ENCODE peak calls at places on chromosomes 3 and 15, in eight cellular contexts. One of them, this sample, is unnamed. For H3K9me3, the result is how much of the 10 kb centered on the place peaks cover.

GRCh38 chr15:31309893-31310606 is 16.6 kb upstream of the KLF13 start:
- DNase-seq in esophagus squamous epithelium: no peak
- DNase-seq in tibial nerve: no peak
- DNase-seq in A549: no peak
- DNase-seq in body of pancreas: no peak
- DNase-seq in GM12878: no peak
- DNase-seq in adrenal gland: no peak
- DNase-seq in stomach: no peak
- DNase-seq in this sample: no peak

GRCh38 chr15:43899928-43900327 is 73.1 kb downstream of the WDR76 start:
- DNase-seq in A549: peak
- DNase-seq in esophagus squamous epithelium: no peak
- DNase-seq in GM12878: no peak
- DNase-seq in tibial nerve: no peak
- DNase-seq in adrenal gland: no peak
- DNase-seq in stomach: no peak
- DNase-seq in body of pancreas: no peak
- DNase-seq in this sample: no peak

GRCh38 chr15:87547470-87548181 is 708.9 kb downstream of the NTRK3 start:
- DNase-seq in adrenal gland: no peak
- DNase-seq in tibial nerve: no peak
- DNase-seq in A549: no peak
- DNase-seq in stomach: no peak
- DNase-seq in body of pancreas: no peak
- DNase-seq in esophagus squamous epithelium: no peak
- DNase-seq in GM12878: no peak
- DNase-seq in this sample: no peak

GRCh38 chr3:131543714-131544113 is 40.9 kb upstream of the MRPL3 start:
- DNase-seq in stomach: peak
- DNase-seq in A549: peak
- DNase-seq in tibial nerve: peak
- DNase-seq in esophagus squamous epithelium: no peak
- DNase-seq in GM12878: no peak
- DNase-seq in body of pancreas: peak
- DNase-seq in adrenal gland: peak
- DNase-seq in this sample: peak

GRCh38 chr15:85099195-85099803 is 117.6 kb downstream of the PDE8A start:
- DNase-seq in stomach: no peak
- DNase-seq in GM12878: no peak
- DNase-seq in body of pancreas: no peak
- DNase-seq in tibial nerve: no peak
- DNase-seq in esophagus squamous epithelium: no peak
- DNase-seq in adrenal gland: no peak
- DNase-seq in A549: no peak
- DNase-seq in this sample: no peak

GRCh38 chr3:8352475-8352874 is 149.1 kb upstream of the LMCD1 start:
- DNase-seq in tibial nerve: no peak
- DNase-seq in A549: no peak
- DNase-seq in GM12878: no peak
- DNase-seq in stomach: no peak
- DNase-seq in adrenal gland: no peak
- DNase-seq in esophagus squamous epithelium: no peak
- DNase-seq in body of pancreas: no peak
- DNase-seq in this sample: no peak

GRCh38 chr3:25018909-25019308 is 409.2 kb upstream of the RARB start:
- DNase-seq in tibial nerve: no peak
- DNase-seq in adrenal gland: no peak
- DNase-seq in GM12878: no peak
- DNase-seq in stomach: no peak
- DNase-seq in A549: no peak
- DNase-seq in body of pancreas: no peak
- DNase-seq in esophagus squamous epithelium: no peak
- DNase-seq in this sample: no peak

GRCh38 chr15:67674983-67675382 is 132.5 kb downstream of the MAP2K5 start:
- DNase-seq in esophagus squamous epithelium: no peak
- DNase-seq in GM12878: no peak
- DNase-seq in A549: no peak
- DNase-seq in adrenal gland: no peak
- DNase-seq in stomach: no peak
- DNase-seq in tibial nerve: no peak
- DNase-seq in body of pancreas: no peak
- DNase-seq in this sample: no peak

GRCh38 chr3:156792945-156793344 is 33.2 kb upstream of the LEKR1 start:
- DNase-seq in esophagus squamous epithelium: no peak
- DNase-seq in stomach: no peak
- DNase-seq in adrenal gland: no peak
- DNase-seq in GM12878: no peak
- DNase-seq in A549: no peak
- DNase-seq in tibial nerve: no peak
- DNase-seq in body of pancreas: no peak
- DNase-seq in this sample: no peak

GRCh38 chr3:12796171-12797123 is at the start of gene CAND2:
- DNase-seq in stomach: peak
- DNase-seq in GM12878: no peak
- DNase-seq in A549: peak
- DNase-seq in tibial nerve: peak
- DNase-seq in esophagus squamous epithelium: no peak
- DNase-seq in body of pancreas: peak
- DNase-seq in adrenal gland: peak
- DNase-seq in this sample: peak

GRCh38 chr15:41940441-41940857 is 31.9 kb downstream of the EHD4 start:
- DNase-seq in esophagus squamous epithelium: no peak
- DNase-seq in A549: peak
- DNase-seq in adrenal gland: no peak
- DNase-seq in body of pancreas: no peak
- DNase-seq in stomach: no peak
- DNase-seq in GM12878: no peak
- DNase-seq in tibial nerve: no peak
- DNase-seq in this sample: no peak

GRCh38 chr3:42194943-42195510 is 71.0 kb downstream of the CCK start:
- DNase-seq in stomach: no peak
- DNase-seq in esophagus squamous epithelium: no peak
- DNase-seq in A549: no peak
- DNase-seq in GM12878: peak
- DNase-seq in tibial nerve: no peak
- DNase-seq in body of pancreas: no peak
- DNase-seq in adrenal gland: no peak
- DNase-seq in this sample: no peak

GRCh38 chr15:51869074-51869425 is 39.6 kb downstream of the TMOD3 start:
- DNase-seq in esophagus squamous epithelium: no peak
- DNase-seq in GM12878: no peak
- DNase-seq in body of pancreas: no peak
- DNase-seq in adrenal gland: peak
- DNase-seq in tibial nerve: no peak
- DNase-seq in A549: peak
- DNase-seq in stomach: no peak
- DNase-seq in this sample: no peak

DNA sequence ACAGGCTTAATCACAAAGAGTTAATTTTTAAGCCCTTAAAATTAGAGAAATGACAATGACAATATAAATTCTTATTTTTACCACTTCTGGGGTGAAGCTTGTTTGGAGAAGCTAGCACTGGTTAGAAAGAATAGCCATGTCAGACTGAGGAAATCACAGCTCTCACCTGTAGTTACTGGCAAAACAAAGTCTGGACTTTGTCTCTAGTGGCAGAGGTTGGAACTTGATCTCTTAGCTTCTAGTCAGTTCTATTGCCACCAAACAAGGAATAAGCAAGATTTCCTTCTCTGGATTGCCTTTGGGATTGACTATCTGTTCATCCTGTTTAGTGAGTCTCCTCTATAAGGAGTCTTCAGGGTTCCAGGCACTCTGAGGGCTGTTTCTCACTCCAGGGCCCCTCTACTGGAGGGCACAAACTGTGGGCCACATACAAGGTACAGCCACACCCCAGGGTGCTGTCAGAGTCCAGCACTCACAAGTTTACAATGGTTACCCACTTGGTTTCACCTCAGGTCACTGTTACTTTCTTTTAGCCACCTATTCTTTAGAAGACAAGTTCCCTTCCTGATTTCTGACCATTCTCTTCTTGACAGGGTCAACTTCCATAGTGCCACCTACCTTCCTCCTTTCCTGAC is 426.6 kb upstream of the THBS1 start:
- DNase-seq in adrenal gland: no peak
- DNase-seq in esophagus squamous epithelium: no peak
- DNase-seq in A549: no peak
- DNase-seq in body of pancreas: no peak
- DNase-seq in GM12878: no peak
- DNase-seq in stomach: no peak
- DNase-seq in tibial nerve: no peak
- DNase-seq in this sample: peak
- TF ChIP-seq CTCF in adrenal gland: no peak
- TF ChIP-seq CTCF in esophagus squamous epithelium: peak
- TF ChIP-seq CTCF in A549: no peak
- TF ChIP-seq CTCF in body of pancreas: peak
- TF ChIP-seq CTCF in GM12878: no peak
- TF ChIP-seq CTCF in stomach: peak
- TF ChIP-seq CTCF in tibial nerve: no peak
- TF ChIP-seq CTCF in this sample: peak

DNA sequence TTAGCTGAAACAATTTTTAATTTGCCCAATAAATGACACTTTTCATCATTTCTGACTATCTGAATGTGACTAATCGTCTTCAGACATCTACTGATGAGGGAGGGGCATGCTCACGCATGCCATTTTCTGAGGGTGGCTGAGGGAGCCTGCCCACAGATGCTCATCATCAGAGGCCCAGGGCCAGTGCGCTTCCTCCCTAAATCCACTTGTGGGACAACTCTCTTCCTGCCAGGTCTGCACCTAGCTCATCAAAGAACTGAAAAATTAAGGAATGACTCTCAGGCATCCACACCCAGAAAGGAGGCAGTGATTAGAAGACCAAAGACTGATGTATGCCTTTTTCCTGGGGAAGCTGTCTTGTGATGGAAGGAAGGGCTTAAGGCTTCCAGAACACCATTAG is 22.8 kb downstream of the RTP3 start:
- DNase-seq in tibial nerve: no peak
- DNase-seq in esophagus squamous epithelium: no peak
- DNase-seq in adrenal gland: no peak
- DNase-seq in body of pancreas: no peak
- DNase-seq in GM12878: no peak
- DNase-seq in stomach: no peak
- DNase-seq in A549: no peak
- DNase-seq in this sample: no peak
- TF ChIP-seq POLR2A in tibial nerve: no peak
- TF ChIP-seq POLR2A in esophagus squamous epithelium: no peak
- TF ChIP-seq POLR2A in adrenal gland: no peak
- TF ChIP-seq POLR2A in body of pancreas: no peak
- TF ChIP-seq POLR2A in GM12878: no peak
- TF ChIP-seq POLR2A in stomach: no peak
- TF ChIP-seq POLR2A in A549: no peak
- TF ChIP-seq POLR2A in this sample: no peak

GRCh38 chr3:170531557-170532335 is 54.1 kb downstream of the SLC7A14 start:
- DNase-seq in stomach: no peak
- DNase-seq in adrenal gland: no peak
- DNase-seq in body of pancreas: no peak
- DNase-seq in tibial nerve: peak
- DNase-seq in A549: no peak
- DNase-seq in esophagus squamous epithelium: no peak
- DNase-seq in GM12878: no peak
- DNase-seq in this sample: no peak

GRCh38 chr3:170529346-170529745 is 56.5 kb downstream of the SLC7A14 start:
- DNase-seq in tibial nerve: no peak
- DNase-seq in esophagus squamous epithelium: no peak
- DNase-seq in adrenal gland: no peak
- DNase-seq in A549: no peak
- DNase-seq in body of pancreas: no peak
- DNase-seq in GM12878: no peak
- DNase-seq in stomach: no peak
- DNase-seq in this sample: no peak

GRCh38 chr3:170528731-170529130 is 57.1 kb downstream of the SLC7A14 start:
- DNase-seq in adrenal gland: no peak
- DNase-seq in tibial nerve: no peak
- DNase-seq in A549: no peak
- DNase-seq in stomach: no peak
- DNase-seq in body of pancreas: no peak
- DNase-seq in GM12878: no peak
- DNase-seq in esophagus squamous epithelium: no peak
- DNase-seq in this sample: no peak

GRCh38 chr3:170531054-170531453 is 54.8 kb downstream of the SLC7A14 start:
- DNase-seq in A549: no peak
- DNase-seq in stomach: no peak
- DNase-seq in tibial nerve: no peak
- DNase-seq in esophagus squamous epithelium: no peak
- DNase-seq in body of pancreas: no peak
- DNase-seq in GM12878: no peak
- DNase-seq in adrenal gland: no peak
- DNase-seq in this sample: no peak

DNA sequence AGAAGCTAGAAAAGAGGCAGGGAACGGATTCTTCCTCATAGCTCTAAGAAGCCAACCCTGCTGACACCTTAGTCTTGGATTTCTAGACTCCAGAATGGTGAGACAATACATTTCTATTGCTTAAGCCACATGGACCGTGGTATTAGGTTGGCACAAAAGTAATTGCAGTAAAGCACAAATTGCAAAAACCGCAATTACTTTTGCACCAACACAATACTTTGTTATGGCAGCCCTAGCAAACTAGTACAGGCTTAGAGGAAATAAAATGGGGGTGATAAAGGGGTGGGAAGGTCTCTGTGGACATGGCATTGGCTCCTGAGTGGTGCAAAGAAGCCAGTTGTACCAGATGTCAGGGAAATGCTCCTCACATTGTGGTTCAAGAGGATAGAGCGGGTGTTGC is 56.0 kb downstream of the SLC7A14 start:
- DNase-seq in tibial nerve: no peak
- DNase-seq in adrenal gland: no peak
- DNase-seq in GM12878: no peak
- DNase-seq in A549: no peak
- DNase-seq in esophagus squamous epithelium: no peak
- DNase-seq in stomach: no peak
- DNase-seq in body of pancreas: no peak
- DNase-seq in this sample: no peak
- H3K9me3 ChIP-seq in tibial nerve: under half
- H3K9me3 ChIP-seq in adrenal gland: under half
- H3K9me3 ChIP-seq in GM12878: under half
- H3K9me3 ChIP-seq in A549: under half
- H3K9me3 ChIP-seq in esophagus squamous epithelium: under half
- H3K9me3 ChIP-seq in stomach: under half
- H3K9me3 ChIP-seq in body of pancreas: under half
- H3K9me3 ChIP-seq in this sample: under half

GRCh38 chr3:1444196-1444595 is 351.4 kb downstream of the CNTN6 start:
- DNase-seq in adrenal gland: no peak
- DNase-seq in tibial nerve: no peak
- DNase-seq in body of pancreas: no peak
- DNase-seq in A549: no peak
- DNase-seq in stomach: no peak
- DNase-seq in GM12878: no peak
- DNase-seq in esophagus squamous epithelium: no peak
- DNase-seq in this sample: no peak

GRCh38 chr3:1442271-1442670 is 349.4 kb downstream of the CNTN6 start:
- DNase-seq in esophagus squamous epithelium: no peak
- DNase-seq in stomach: no peak
- DNase-seq in body of pancreas: no peak
- DNase-seq in tibial nerve: no peak
- DNase-seq in GM12878: no peak
- DNase-seq in adrenal gland: no peak
- DNase-seq in A549: no peak
- DNase-seq in this sample: no peak

DNA sequence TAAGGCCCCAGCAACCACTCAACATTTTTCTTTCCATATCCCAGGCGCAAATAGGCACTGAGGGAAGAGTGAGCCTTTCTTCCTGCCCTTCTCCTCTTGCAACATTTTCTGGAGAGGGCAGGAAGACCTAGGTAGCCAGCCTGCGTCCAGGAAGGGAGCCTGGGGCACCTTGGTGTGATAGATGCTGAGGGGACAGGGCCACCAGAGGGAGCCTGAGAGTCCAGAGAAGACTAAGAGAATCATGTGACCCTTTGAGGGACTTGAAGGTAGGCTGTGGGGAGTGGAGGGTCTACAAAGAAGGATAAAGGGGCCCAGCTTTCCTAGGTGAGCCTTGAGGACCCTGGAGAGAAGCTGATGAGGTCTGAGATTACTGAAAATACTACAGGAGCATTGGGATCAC is 346.6 kb downstream of the CNTN6 start:
- DNase-seq in esophagus squamous epithelium: no peak
- DNase-seq in body of pancreas: peak
- DNase-seq in adrenal gland: no peak
- DNase-seq in tibial nerve: no peak
- DNase-seq in A549: peak
- DNase-seq in GM12878: no peak
- DNase-seq in stomach: peak
- DNase-seq in this sample: peak
- TF ChIP-seq CTCF in esophagus squamous epithelium: no peak
- TF ChIP-seq CTCF in body of pancreas: no peak
- TF ChIP-seq CTCF in adrenal gland: no peak
- TF ChIP-seq CTCF in tibial nerve: no peak
- TF ChIP-seq CTCF in A549: no peak
- TF ChIP-seq CTCF in GM12878: peak
- TF ChIP-seq CTCF in stomach: no peak
- TF ChIP-seq CTCF in this sample: no peak

This sample was measured in Peyer's patch.